ENCODE peak calls at places on chromosome 11, in seven cellular contexts. Q is astrocyte of the cerebellum, A is left ventricle myocardium inferior, I is fibroblast of the conjunctiva, U is pons, R is EH, M is C1 segment of cervical spinal cord. V is an unnamed sample.

GRCh38 chr11:82895437-82896091 is 4.7 kb downstream of the PRCP start:
- DNase-seq in M (no peak), R (no peak), I (no peak), U (no peak), Q (no peak), A (no peak), V (no peak)

GRCh38 chr11:18001191-18001590 is 11.7 kb downstream of the SERGEF start:
- DNase-seq in I (no peak), U (no peak), Q (no peak), R (peak), M (no peak), A (no peak), V (no peak)

GRCh38 chr11:32374261-32374711 is 61.1 kb downstream of the WT1 start:
- DNase-seq in I (no peak), R (peak), A (no peak), M (no peak), Q (no peak), U (no peak), V (no peak)

GRCh38 chr11:27118371-27118770 is 77.8 kb downstream of the BBOX1 start:
- DNase-seq in U (no peak), M (no peak), R (peak), Q (no peak), A (no peak), I (no peak), V (no peak)

GRCh38 chr11:70661763-70662501 is 263.6 kb downstream of the CTTN start:
- DNase-seq in R (peak), M (no peak), U (no peak), A (no peak), I (no peak), Q (no peak), V (no peak)

GRCh38 chr11:102111787-102112653 is 1.8 kb downstream of the YAP1 start:
- DNase-seq in A (no peak), I (peak), U (no peak), R (peak), Q (peak), M (no peak), V (no peak)

GRCh38 chr11:48193876-48194275 is 22.7 kb upstream of the OR4B1 start:
- DNase-seq in U (no peak), R (peak), M (no peak), A (no peak), I (no peak), Q (no peak), V (no peak)

GRCh38 chr11:35617687-35618496 is at the start of gene FJX1:
- DNase-seq in I (peak), M (peak), Q (peak), A (peak), R (peak), U (peak), V (peak)

GRCh38 chr11:112968988-112969714 is 7.9 kb downstream of the NCAM1 start:
- DNase-seq in M (no peak), R (peak), A (no peak), Q (peak), I (no peak), U (no peak), V (no peak)

GRCh38 chr11:11467278-11467677 is 114.2 kb upstream of the CSNK2A3 start:
- DNase-seq in A (no peak), M (no peak), R (no peak), I (no peak), Q (no peak), U (no peak), V (no peak)

GRCh38 chr11:132804258-132804657 is 728.0 kb downstream of the OPCML start:
- DNase-seq in R (no peak), M (peak), U (no peak), A (no peak), Q (no peak), I (no peak), V (no peak)

GRCh38 chr11:115912484-115912945 is 408.3 kb upstream of the CADM1 start:
- DNase-seq in Q (no peak), I (no peak), M (peak), R (no peak), A (no peak), U (peak), V (peak)

GRCh38 chr11:23988381-23989006 is 508.4 kb upstream of the LUZP2 start:
- DNase-seq in I (peak), R (peak), Q (peak), U (no peak), M (no peak), A (no peak), V (no peak)

GRCh38 chr11:30798547-30799236 is 212.5 kb upstream of the MPPED2 start:
- DNase-seq in M (no peak), I (no peak), U (no peak), R (no peak), A (no peak), Q (no peak), V (no peak)

GRCh38 chr11:971731-972365 is 46.2 kb downstream of the AP2A2 start:
- DNase-seq in A (no peak), Q (no peak), I (no peak), U (no peak), M (no peak), R (no peak), V (no peak)

GRCh38 chr11:70210051-70210501 is 7.0 kb downstream of the FADD start:
- DNase-seq in I (peak), U (no peak), R (peak), M (no peak), Q (no peak), A (no peak), V (no peak)

GRCh38 chr11:2305862-2306823 is 4.3 kb downstream of the TSPAN32 start:
- DNase-seq in U (no peak), M (no peak), R (peak), I (peak), Q (no peak), A (peak), V (no peak)

GRCh38 chr11:28010001-28010400 is 98.0 kb downstream of the KIF18A start:
- DNase-seq in R (peak), U (no peak), Q (no peak), M (no peak), A (no peak), I (peak), V (no peak)

GRCh38 chr11:33179431-33179830 is 18.2 kb upstream of the CSTF3 start:
- DNase-seq in R (peak), M (no peak), A (no peak), Q (no peak), U (no peak), I (no peak), V (no peak)

GRCh38 chr11:47184711-47185304 is 1.4 kb downstream of the PACSIN3 start:
- DNase-seq in R (no peak), U (peak), Q (no peak), M (peak), A (peak), I (no peak), V (peak)

GRCh38 chr11:129455101-129455500 is 79.5 kb downstream of the BARX2 start:
- DNase-seq in I (no peak), Q (no peak), R (no peak), A (no peak), M (no peak), U (no peak), V (no peak)

GRCh38 chr11:87443707-87444106 is 406.0 kb downstream of the TMEM135 start:
- DNase-seq in R (no peak), I (no peak), Q (no peak), M (no peak), A (no peak), U (no peak), V (no peak)

GRCh38 chr11:12813371-12814225 is 139.4 kb downstream of the TEAD1 start:
- DNase-seq in M (no peak), R (peak), A (no peak), U (no peak), I (no peak), Q (no peak), V (no peak)

GRCh38 chr11:36868380-36868779 is 270.3 kb upstream of the RAG2 start:
- DNase-seq in M (no peak), U (no peak), I (no peak), A (no peak), Q (no peak), R (no peak), V (no peak)

GRCh38 chr11:114610984-114611944 is 15.7 kb upstream of the NXPE4 start:
- DNase-seq in U (no peak), M (no peak), R (peak), Q (no peak), A (no peak), I (no peak), V (no peak)

GRCh38 chr11:10494636-10495463 is 39.8 kb downstream of the AMPD3 start:
- DNase-seq in Q (no peak), U (no peak), A (no peak), M (no peak), I (no peak), R (no peak), V (no peak)

GRCh38 chr11:118661425-118662301 is 17.8 kb downstream of the TREH start:
- DNase-seq in M (no peak), I (no peak), R (no peak), Q (no peak), A (no peak), U (no peak), V (no peak)

GRCh38 chr11:61518032-61518795 is 9.7 kb downstream of the LRRC10B start:
- DNase-seq in M (no peak), A (no peak), I (no peak), U (no peak), Q (no peak), R (no peak), V (no peak)

GRCh38 chr11:72235351-72236057 is 8.5 kb downstream of the PHOX2A start:
- DNase-seq in R (no peak), Q (no peak), I (no peak), M (no peak), U (no peak), A (no peak), V (no peak)

GRCh38 chr11:34521265-34521664 is 7.7 kb upstream of the ELF5 start:
- DNase-seq in U (no peak), M (no peak), I (no peak), A (no peak), Q (no peak), R (no peak), V (no peak)

GRCh38 chr11:33045551-33046255 is 6.3 kb downstream of the TCP11L1 start:
- DNase-seq in Q (no peak), U (no peak), M (no peak), A (no peak), R (peak), I (no peak), V (no peak)

GRCh38 chr11:129248618-129249017 is 56.5 kb upstream of the ARHGAP32 start:
- DNase-seq in I (peak), M (no peak), A (no peak), U (no peak), Q (no peak), R (peak), V (no peak)

V was measured in hippocampal formation.